ENCODE peak calls at places on chromosomes 16 and 17, in four cellular contexts. L is K562, Y is GM12878, E is GM12891. J is an unnamed sample.

GRCh38 chr16:14423344-14423743 is 206.7 kb downstream of the PARN start:
- DNase-seq in L (no peak), E (no peak), Y (no peak), J (no peak)

GRCh38 chr16:65744401-65744800 is 622.1 kb upstream of the CDH5 start:
- DNase-seq in Y (no peak), L (no peak), E (no peak), J (no peak)

GRCh38 chr17:7014995-7015586 is 2.7 kb downstream of the RNASEK start:
- DNase-seq in L (no peak), E (no peak), Y (peak), J (no peak)

GRCh38 chr16:58507195-58507962 is 7.4 kb downstream of the NDRG4 start:
- DNase-seq in L (no peak), Y (no peak), E (no peak), J (no peak)

GRCh38 chr17:5354310-5354709 is 65.2 kb downstream of the NUP88 start:
- DNase-seq in E (no peak), Y (no peak), L (no peak), J (no peak)

GRCh38 chr16:48003226-48003907 is 152.4 kb downstream of the ABCC12 start:
- DNase-seq in E (no peak), Y (no peak), L (no peak), J (no peak)

GRCh38 chr17:14321476-14321949 is 20.6 kb downstream of the HS3ST3B1 start:
- DNase-seq in Y (no peak), L (no peak), E (no peak), J (no peak)

GRCh38 chr16:30185141-30185682 is 1.8 kb downstream of the CORO1A start:
- DNase-seq in L (peak), Y (no peak), E (peak), J (peak)

GRCh38 chr16:15857779-15858560 is 1.1 kb upstream of the MYH11 start:
- DNase-seq in E (no peak), Y (no peak), L (no peak), J (no peak)

GRCh38 chr16:14371778-14372431 is 258.2 kb downstream of the PARN start:
- DNase-seq in Y (no peak), E (no peak), L (peak), J (no peak)

GRCh38 chr17:38867179-38867994 is 2.5 kb upstream of the LASP1 start:
- DNase-seq in E (no peak), L (peak), Y (peak), J (peak)

GRCh38 chr16:2845116-2845515 is 12.9 kb downstream of the PRSS22 start:
- DNase-seq in L (no peak), Y (no peak), E (no peak), J (no peak)

GRCh38 chr16:4381935-4382794 is 10.5 kb downstream of the VASN start:
- DNase-seq in Y (no peak), L (no peak), E (no peak), J (no peak)

GRCh38 chr16:1338119-1338730 is 4.8 kb downstream of the BAIAP3 start:
- DNase-seq in Y (no peak), E (no peak), L (peak), J (no peak)

GRCh38 chr17:47736501-47737211 is 3.6 kb downstream of the TBX21 start:
- DNase-seq in Y (no peak), L (no peak), E (no peak), J (no peak)

GRCh38 chr16:50559342-50559741 is 11.1 kb downstream of the NKD1 start:
- DNase-seq in Y (no peak), E (no peak), L (no peak), J (no peak)

GRCh38 chr17:17994271-17994670 is 21.6 kb downstream of the DRC3 start:
- DNase-seq in E (no peak), L (no peak), Y (no peak), J (peak)

GRCh38 chr17:78269893-78270490 is 38.6 kb downstream of the TMEM235 start:
- DNase-seq in Y (no peak), L (no peak), E (no peak), J (no peak)

GRCh38 chr16:23557779-23558330 is 328 bp downstream of the UBFD1 start:
- DNase-seq in E (peak), Y (no peak), L (peak), J (no peak)

GRCh38 chr17:29597361-29598172 is 4.6 kb downstream of the ANKRD13B start:
- DNase-seq in L (no peak), E (no peak), Y (no peak), J (no peak)

GRCh38 chr16:15782573-15783365 is 74.1 kb downstream of the MYH11 start:
- DNase-seq in L (peak), Y (no peak), E (no peak), J (no peak)

GRCh38 chr17:80287038-80287437 is 26.4 kb downstream of the RNF213 start:
- DNase-seq in E (no peak), L (no peak), Y (no peak), J (no peak)

GRCh38 chr16:4410335-4411075 is 5.9 kb downstream of the CORO7 start:
- DNase-seq in Y (no peak), E (no peak), L (no peak), J (no peak)

GRCh38 chr16:81485225-81485624 is 40.6 kb downstream of the CMIP start:
- DNase-seq in L (no peak), E (no peak), Y (no peak), J (no peak)

GRCh38 chr17:14904406-14904805 is 360.7 kb downstream of the PMP22 start:
- DNase-seq in L (no peak), Y (no peak), E (no peak), J (no peak)

GRCh38 chr17:76820523-76820922 is 47.7 kb upstream of the MGAT5B start:
- DNase-seq in E (no peak), L (no peak), Y (no peak), J (no peak)

GRCh38 chr16:30901201-30902069 is 5.0 kb downstream of the CTF1 start:
- DNase-seq in E (no peak), Y (no peak), L (no peak), J (peak)

GRCh38 chr17:43456661-43457361 is 27.0 kb upstream of the DHX8 start:
- DNase-seq in L (no peak), Y (no peak), E (no peak), J (peak)

GRCh38 chr17:49694847-49695697 is 12.7 kb downstream of the SLC35B1 start:
- DNase-seq in E (peak), Y (no peak), L (peak), J (peak)

GRCh38 chr17:80673152-80673920 is 128.7 kb downstream of the RPTOR start:
- DNase-seq in E (no peak), Y (no peak), L (no peak), J (no peak)

GRCh38 chr16:24988593-24989338 is 26.4 kb downstream of the ARHGAP17 start:
- DNase-seq in E (no peak), Y (no peak), L (no peak), J (no peak)

GRCh38 chr17:27457731-27458523 is 1.7 kb downstream of the KSR1 start:
- DNase-seq in E (no peak), L (no peak), Y (no peak), J (peak)

GRCh38 chr17:66353937-66354401 is 51.6 kb downstream of the PRKCA start:
- DNase-seq in L (no peak), Y (no peak), E (no peak), J (no peak)

GRCh38 chr17:38958326-38958725 is 8.9 kb downstream of the FBXO47 start:
- DNase-seq in E (no peak), L (no peak), Y (no peak), J (no peak)

GRCh38 chr17:83005639-83006038 is 73.8 kb upstream of the METRNL start:
- DNase-seq in Y (no peak), L (no peak), E (peak), J (no peak)

GRCh38 chr16:24088767-24089166 is 167.4 kb upstream of the CACNG3 start:
- DNase-seq in L (no peak), Y (no peak), E (no peak), J (no peak)

DNA sequence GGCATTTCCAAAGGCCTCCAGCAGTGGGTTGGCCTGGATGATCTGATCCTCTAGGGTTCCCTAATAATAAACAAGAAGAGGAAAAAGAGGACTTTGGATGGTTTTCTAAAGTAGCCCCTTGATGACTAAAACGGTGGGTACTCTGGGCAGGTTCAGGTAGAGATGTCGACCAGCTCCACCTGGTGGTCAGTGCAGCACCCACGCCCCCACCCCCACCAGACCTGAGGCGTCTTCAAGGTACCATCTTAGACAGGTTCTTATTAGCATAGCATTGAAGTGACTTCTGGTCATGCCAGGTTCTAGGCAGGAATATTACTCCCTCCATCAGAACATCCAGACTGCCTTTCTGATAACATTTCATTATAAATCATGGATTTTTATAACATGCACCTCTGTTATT is 15.0 kb downstream of the MYH13 start:
- DNase-seq in L (peak), Y (no peak), E (peak), J (no peak)
- TF ChIP-seq SPI1 in L (no peak), Y (no peak), E (no peak), J (no peak)

GRCh38 chr17:9003355-9004131 is 17.8 kb upstream of the NTN1 start:
- DNase-seq in L (no peak), E (no peak), Y (no peak), J (no peak)

GRCh38 chr17:9002610-9003354 is 18.5 kb upstream of the NTN1 start:
- DNase-seq in E (peak), L (no peak), Y (no peak), J (no peak)

GRCh38 chr17:9004132-9004960 is 17.0 kb upstream of the NTN1 start:
- DNase-seq in L (no peak), E (no peak), Y (no peak), J (no peak)

GRCh38 chr17:9002236-9002609 is 19.1 kb upstream of the NTN1 start:
- DNase-seq in Y (no peak), L (no peak), E (no peak), J (no peak)

DNA sequence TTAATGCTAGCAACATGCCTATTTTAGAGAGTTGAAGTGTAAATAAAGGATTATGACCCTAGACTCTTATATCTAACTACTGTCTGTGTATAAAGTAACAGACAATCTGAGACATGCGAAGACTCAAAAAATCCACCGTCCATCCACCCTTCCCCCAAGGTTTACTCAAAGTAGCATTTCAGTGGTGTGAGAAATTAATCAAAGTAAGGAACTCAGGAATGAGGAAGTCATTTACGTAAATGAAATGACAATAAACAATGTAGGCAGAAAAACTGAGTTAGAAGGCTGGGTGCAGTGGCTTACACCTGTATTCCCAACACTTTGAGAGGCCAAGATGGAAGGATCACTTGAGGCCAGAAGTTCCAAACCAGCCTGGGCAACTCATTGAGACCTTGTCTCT is 19.8 kb upstream of the NTN1 start:
- DNase-seq in E (no peak), L (no peak), Y (no peak), J (no peak)
- TF ChIP-seq SPI1 in E (peak), L (no peak), Y (peak), J (peak)

GRCh38 chr17:64328875-64329405 is 61.7 kb downstream of the PECAM1 start:
- DNase-seq in E (no peak), Y (no peak), L (no peak), J (no peak)

GRCh38 chr17:64326420-64327054 is 63.5 kb upstream of the TEX2 start:
- DNase-seq in Y (no peak), L (no peak), E (no peak), J (peak)

GRCh38 chr17:64328036-64328874 is 62.4 kb downstream of the PECAM1 start:
- DNase-seq in L (no peak), Y (no peak), E (no peak), J (no peak)

GRCh38 chr17:64326030-64326419 is 63.0 kb upstream of the TEX2 start:
- DNase-seq in Y (no peak), E (no peak), L (no peak), J (no peak)

GRCh38 chr17:64327201-64327930 is 63.3 kb downstream of the PECAM1 start:
- DNase-seq in E (no peak), L (no peak), Y (no peak), J (no peak)
- TF ChIP-seq SPI1 in E (no peak), L (no peak), Y (no peak), J (no peak)

DNA sequence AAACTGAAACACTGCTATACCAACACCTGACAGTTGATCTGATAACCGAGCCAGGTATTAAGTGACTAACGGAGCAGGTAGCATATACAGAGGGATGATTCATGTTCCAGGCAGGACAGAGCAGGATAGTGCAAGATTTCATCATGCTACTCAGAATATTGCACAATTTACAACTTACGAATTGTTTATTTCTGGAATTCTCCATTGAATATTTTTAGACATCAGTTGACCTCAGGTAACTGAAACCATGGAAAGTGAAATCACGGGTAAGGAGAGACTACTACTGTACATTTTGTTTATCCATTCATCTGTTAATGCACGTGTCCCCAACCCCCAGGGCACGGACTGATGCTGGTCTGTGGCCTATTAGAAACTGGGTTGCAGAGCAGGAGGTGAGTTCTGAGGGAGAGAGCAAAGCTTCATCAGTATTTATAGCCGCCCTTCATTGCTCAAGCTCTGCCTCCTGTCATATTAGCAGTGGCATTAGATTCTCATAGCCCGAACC is 14.5 kb upstream of the PPM1E start:
- DNase-seq in E (no peak), Y (no peak), L (no peak), J (no peak)
- TF ChIP-seq SPI1 in E (no peak), Y (no peak), L (no peak), J (no peak)

J was measured in HL-60.